ENCODE peak calls at places on chromosomes 1 and 21, in four cellular contexts. U, L, A and S are unnamed samples.
A peak's percentile ranks its signal among the peaks of the same experiment; 100 is the strongest.

GRCh38 chr21:37546949-37547614 is 180.5 kb downstream of the DYRK1A start:
- DNase-seq in U (no peak), L (no peak), A (no peak), S (no peak)

GRCh38 chr1:82321794-82322193 is 521.1 kb downstream of the ADGRL2 start:
- DNase-seq in U (no peak), L (no peak), A (no peak), S (no peak)

GRCh38 chr1:226436855-226437491 is 29.1 kb upstream of the PARP1 start:
- DNase-seq in U (no peak), L (no peak), A (no peak), S (peak; percentile 32)

GRCh38 chr1:42737257-42737656 is 2.8 kb downstream of the CLDN19 start:
- DNase-seq in U (no peak), L (no peak), A (no peak), S (no peak)

GRCh38 chr1:21639594-21640041 is 29.5 kb downstream of the RAP1GAP start:
- DNase-seq in U (no peak), L (no peak), A (no peak), S (no peak)

GRCh38 chr1:17920881-17921635 is 165.9 kb downstream of the ACTL8 start:
- DNase-seq in U (no peak), L (no peak), A (no peak), S (no peak)

GRCh38 chr1:76428027-76428426 is 353.5 kb downstream of the ST6GALNAC3 start:
- DNase-seq in U (no peak), L (no peak), A (no peak), S (no peak)

GRCh38 chr1:151289991-151290708 is 8.1 kb downstream of the ZNF687 start:
- DNase-seq in U (no peak), L (no peak), A (no peak), S (no peak)

GRCh38 chr1:228867951-228868730 is 132.9 kb downstream of the RHOU start:
- DNase-seq in U (no peak), L (no peak), A (no peak), S (no peak)

GRCh38 chr1:209023790-209024189 is 559.7 kb upstream of the CAMK1G start:
- DNase-seq in U (no peak), L (no peak), A (no peak), S (no peak)

GRCh38 chr1:20630730-20631129 is 2.5 kb upstream of the PINK1 start:
- DNase-seq in U (no peak), L (no peak), A (no peak), S (no peak)

GRCh38 chr1:9350011-9350907 is 57.6 kb downstream of the SPSB1 start:
- DNase-seq in U (no peak), L (peak; percentile 53), A (peak; percentile 62), S (no peak)

GRCh38 chr1:208015255-208015654 is 104.3 kb upstream of the CD34 start:
- DNase-seq in U (no peak), L (no peak), A (no peak), S (no peak)

GRCh38 chr1:54952950-54953718 is 27.3 kb upstream of the TMEM61 start:
- DNase-seq in U (no peak), L (no peak), A (no peak), S (no peak)

GRCh38 chr1:98461873-98462385 is 199.6 kb upstream of the SNX7 start:
- DNase-seq in U (no peak), L (no peak), A (no peak), S (no peak)

GRCh38 chr1:52651904-52652303 is 18.9 kb downstream of the SHISAL2A start:
- DNase-seq in U (no peak), L (no peak), A (no peak), S (peak; percentile 62)